ENCODE peak calls at places on chromosomes 7 and 10, in eight cellular contexts. One of them, this sample, is unnamed.

GRCh38 chr7:90749774-90750173 is 153.7 kb downstream of the CDK14 start:
- DNase-seq in HCT116: no peak
- DNase-seq in OCI-LY7: peak
- DNase-seq in hepatocyte: peak
- DNase-seq in GM23338: peak
- DNase-seq in GM23248: no peak
- DNase-seq in SK-N-SH: peak
- DNase-seq in PC-3: peak
- DNase-seq in this sample: peak

GRCh38 chr10:103678104-103678526 is 177.3 kb downstream of the SH3PXD2A start:
- DNase-seq in HCT116: no peak
- DNase-seq in OCI-LY7: peak
- DNase-seq in hepatocyte: peak
- DNase-seq in GM23338: no peak
- DNase-seq in GM23248: peak
- DNase-seq in SK-N-SH: peak
- DNase-seq in PC-3: no peak
- DNase-seq in this sample: peak

GRCh38 chr10:34814228-34815173 is 595 bp downstream of the PARD3 start:
- DNase-seq in HCT116: no peak
- DNase-seq in OCI-LY7: no peak
- DNase-seq in hepatocyte: peak
- DNase-seq in GM23338: peak
- DNase-seq in GM23248: peak
- DNase-seq in SK-N-SH: peak
- DNase-seq in PC-3: peak
- DNase-seq in this sample: peak

GRCh38 chr10:122504551-122504950 is 43.2 kb downstream of the HTRA1 start:
- DNase-seq in HCT116: no peak
- DNase-seq in OCI-LY7: no peak
- DNase-seq in hepatocyte: peak
- DNase-seq in GM23338: no peak
- DNase-seq in GM23248: peak
- DNase-seq in SK-N-SH: peak
- DNase-seq in PC-3: peak
- DNase-seq in this sample: no peak

GRCh38 chr7:123177442-123177841 is 22.3 kb downstream of the SLC13A1 start:
- DNase-seq in HCT116: no peak
- DNase-seq in OCI-LY7: no peak
- DNase-seq in hepatocyte: no peak
- DNase-seq in GM23338: no peak
- DNase-seq in GM23248: no peak
- DNase-seq in SK-N-SH: no peak
- DNase-seq in PC-3: no peak
- DNase-seq in this sample: no peak

GRCh38 chr7:46603296-46603701 is 682.2 kb upstream of the IGFBP3 start:
- DNase-seq in HCT116: no peak
- DNase-seq in OCI-LY7: no peak
- DNase-seq in hepatocyte: no peak
- DNase-seq in GM23338: no peak
- DNase-seq in GM23248: no peak
- DNase-seq in SK-N-SH: no peak
- DNase-seq in PC-3: no peak
- DNase-seq in this sample: no peak

GRCh38 chr10:48625013-48625412 is 20.1 kb upstream of the ARHGAP22 start:
- DNase-seq in HCT116: no peak
- DNase-seq in OCI-LY7: no peak
- DNase-seq in hepatocyte: no peak
- DNase-seq in GM23338: no peak
- DNase-seq in GM23248: peak
- DNase-seq in SK-N-SH: no peak
- DNase-seq in PC-3: no peak
- DNase-seq in this sample: no peak

GRCh38 chr10:16952610-16953009 is 135.4 kb upstream of the RSU1 start:
- DNase-seq in HCT116: no peak
- DNase-seq in OCI-LY7: no peak
- DNase-seq in hepatocyte: no peak
- DNase-seq in GM23338: no peak
- DNase-seq in GM23248: no peak
- DNase-seq in SK-N-SH: no peak
- DNase-seq in PC-3: no peak
- DNase-seq in this sample: no peak

GRCh38 chr10:133151528-133151927 is 8.5 kb upstream of the KNDC1 start:
- DNase-seq in HCT116: no peak
- DNase-seq in OCI-LY7: no peak
- DNase-seq in hepatocyte: no peak
- DNase-seq in GM23338: peak
- DNase-seq in GM23248: no peak
- DNase-seq in SK-N-SH: no peak
- DNase-seq in PC-3: no peak
- DNase-seq in this sample: no peak

GRCh38 chr7:50473531-50473930 is 23.4 kb upstream of the FIGNL1 start:
- DNase-seq in HCT116: no peak
- DNase-seq in OCI-LY7: no peak
- DNase-seq in hepatocyte: no peak
- DNase-seq in GM23338: no peak
- DNase-seq in GM23248: no peak
- DNase-seq in SK-N-SH: no peak
- DNase-seq in PC-3: no peak
- DNase-seq in this sample: no peak

GRCh38 chr7:83410989-83411591 is 237.8 kb downstream of the SEMA3E start:
- DNase-seq in HCT116: peak
- DNase-seq in OCI-LY7: peak
- DNase-seq in hepatocyte: peak
- DNase-seq in GM23338: peak
- DNase-seq in GM23248: peak
- DNase-seq in SK-N-SH: peak
- DNase-seq in PC-3: peak
- DNase-seq in this sample: peak

GRCh38 chr7:83413425-83413824 is 235.5 kb downstream of the SEMA3E start:
- DNase-seq in HCT116: no peak
- DNase-seq in OCI-LY7: no peak
- DNase-seq in hepatocyte: no peak
- DNase-seq in GM23338: no peak
- DNase-seq in GM23248: peak
- DNase-seq in SK-N-SH: no peak
- DNase-seq in PC-3: peak
- DNase-seq in this sample: no peak

GRCh38 chr7:83415840-83416239 is 233.1 kb downstream of the SEMA3E start:
- DNase-seq in HCT116: no peak
- DNase-seq in OCI-LY7: no peak
- DNase-seq in hepatocyte: no peak
- DNase-seq in GM23338: peak
- DNase-seq in GM23248: no peak
- DNase-seq in SK-N-SH: no peak
- DNase-seq in PC-3: peak
- DNase-seq in this sample: no peak

GRCh38 chr7:83414947-83415346 is 234.0 kb downstream of the SEMA3E start:
- DNase-seq in HCT116: no peak
- DNase-seq in OCI-LY7: no peak
- DNase-seq in hepatocyte: no peak
- DNase-seq in GM23338: no peak
- DNase-seq in GM23248: no peak
- DNase-seq in SK-N-SH: no peak
- DNase-seq in PC-3: no peak
- DNase-seq in this sample: no peak

DNA sequence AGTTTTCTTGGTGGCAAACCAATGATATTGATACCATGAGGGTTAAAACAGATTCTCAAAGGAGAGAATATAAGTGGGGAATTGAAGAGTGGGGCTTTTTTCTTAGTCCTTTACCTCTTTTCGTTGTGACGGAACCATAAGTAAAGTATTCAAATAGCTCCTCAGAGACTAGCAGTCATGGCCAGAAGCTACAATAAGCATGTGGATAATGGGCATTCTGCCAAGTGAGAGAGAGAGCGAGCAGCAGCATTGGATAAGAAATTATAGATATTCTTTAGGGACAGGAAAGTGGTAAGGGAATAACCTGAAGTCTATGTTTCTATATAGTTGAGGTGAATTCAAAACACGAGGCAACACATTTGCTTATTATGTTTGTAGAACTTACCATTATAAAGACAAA is 235.1 kb downstream of the SEMA3E start:
- DNase-seq in HCT116: no peak
- DNase-seq in OCI-LY7: no peak
- DNase-seq in hepatocyte: peak
- DNase-seq in GM23338: no peak
- DNase-seq in GM23248: peak
- DNase-seq in SK-N-SH: peak
- DNase-seq in PC-3: peak
- DNase-seq in this sample: no peak
- TF ChIP-seq EZH2phosphoT487 in HCT116: no peak
- TF ChIP-seq EZH2phosphoT487 in OCI-LY7: no peak
- TF ChIP-seq EZH2phosphoT487 in hepatocyte: no peak
- TF ChIP-seq EZH2phosphoT487 in GM23338: no peak
- TF ChIP-seq EZH2phosphoT487 in GM23248: no peak
- TF ChIP-seq EZH2phosphoT487 in SK-N-SH: no peak
- TF ChIP-seq EZH2phosphoT487 in PC-3: no peak
- TF ChIP-seq EZH2phosphoT487 in this sample: no peak

DNA sequence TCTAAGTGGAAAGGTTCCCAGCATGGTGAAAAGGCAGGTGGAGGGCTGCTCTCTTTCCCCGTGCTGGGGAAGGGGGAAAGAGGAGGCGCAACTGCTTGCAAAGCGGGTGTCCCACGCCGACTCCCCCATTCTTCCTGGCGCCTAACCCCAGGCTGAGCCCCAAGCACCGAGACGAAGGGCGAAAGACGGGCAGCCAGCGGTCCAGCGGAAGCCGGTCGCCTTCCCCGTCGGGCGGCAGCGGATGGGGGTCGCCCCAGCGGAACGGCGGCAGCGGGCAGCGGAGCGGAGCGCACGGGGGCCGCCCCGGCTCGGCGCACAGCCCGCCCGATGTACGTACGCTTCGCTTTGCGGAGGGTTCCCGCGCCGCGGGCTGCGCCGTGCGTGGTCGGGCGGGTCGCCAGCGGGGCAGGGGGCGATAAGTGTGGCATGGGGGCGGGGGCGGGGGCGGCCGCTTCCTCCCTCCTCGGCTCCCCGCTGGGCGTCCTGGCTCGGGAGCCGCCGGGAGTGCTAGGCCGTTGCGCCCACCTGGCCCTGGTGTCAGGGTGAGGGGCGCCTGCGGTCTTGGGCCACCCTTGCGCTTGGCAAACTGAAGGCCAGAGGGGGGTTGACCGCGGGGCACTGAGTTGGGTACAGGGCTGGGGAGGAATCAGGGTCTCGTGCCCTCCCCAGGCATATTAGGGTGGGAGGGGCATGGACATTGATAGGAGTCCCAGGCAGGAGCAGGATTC is 35.2 kb upstream of the HSPB1 start:
- DNase-seq in HCT116: no peak
- DNase-seq in OCI-LY7: no peak
- DNase-seq in hepatocyte: no peak
- DNase-seq in GM23338: peak
- DNase-seq in GM23248: no peak
- DNase-seq in SK-N-SH: no peak
- DNase-seq in PC-3: no peak
- DNase-seq in this sample: no peak
- H3K4me3 ChIP-seq in HCT116: no peak
- H3K4me3 ChIP-seq in OCI-LY7: peak
- H3K4me3 ChIP-seq in hepatocyte: peak
- H3K4me3 ChIP-seq in GM23338: peak
- H3K4me3 ChIP-seq in GM23248: peak
- H3K4me3 ChIP-seq in SK-N-SH: no peak
- H3K4me3 ChIP-seq in PC-3: no peak
- H3K4me3 ChIP-seq in this sample: peak

GRCh38 chr7:158047386-158048059 is 540.1 kb downstream of the PTPRN2 start:
- DNase-seq in HCT116: no peak
- DNase-seq in OCI-LY7: no peak
- DNase-seq in hepatocyte: no peak
- DNase-seq in GM23338: no peak
- DNase-seq in GM23248: no peak
- DNase-seq in SK-N-SH: no peak
- DNase-seq in PC-3: no peak
- DNase-seq in this sample: no peak

GRCh38 chr7:158040199-158040598 is 547.4 kb downstream of the PTPRN2 start:
- DNase-seq in HCT116: no peak
- DNase-seq in OCI-LY7: no peak
- DNase-seq in hepatocyte: no peak
- DNase-seq in GM23338: no peak
- DNase-seq in GM23248: no peak
- DNase-seq in SK-N-SH: no peak
- DNase-seq in PC-3: no peak
- DNase-seq in this sample: no peak

GRCh38 chr7:158042156-158042880 is 545.3 kb downstream of the PTPRN2 start:
- DNase-seq in HCT116: no peak
- DNase-seq in OCI-LY7: no peak
- DNase-seq in hepatocyte: no peak
- DNase-seq in GM23338: no peak
- DNase-seq in GM23248: no peak
- DNase-seq in SK-N-SH: no peak
- DNase-seq in PC-3: no peak
- DNase-seq in this sample: no peak

GRCh38 chr7:158043461-158044155 is 544.0 kb downstream of the PTPRN2 start:
- DNase-seq in HCT116: no peak
- DNase-seq in OCI-LY7: no peak
- DNase-seq in hepatocyte: no peak
- DNase-seq in GM23338: no peak
- DNase-seq in GM23248: no peak
- DNase-seq in SK-N-SH: no peak
- DNase-seq in PC-3: no peak
- DNase-seq in this sample: no peak

GRCh38 chr7:158044156-158044823 is 543.3 kb downstream of the PTPRN2 start:
- DNase-seq in HCT116: no peak
- DNase-seq in OCI-LY7: no peak
- DNase-seq in hepatocyte: no peak
- DNase-seq in GM23338: no peak
- DNase-seq in GM23248: no peak
- DNase-seq in SK-N-SH: no peak
- DNase-seq in PC-3: no peak
- DNase-seq in this sample: no peak
- TF ChIP-seq EZH2phosphoT487 in HCT116: no peak
- TF ChIP-seq EZH2phosphoT487 in OCI-LY7: no peak
- TF ChIP-seq EZH2phosphoT487 in hepatocyte: no peak
- TF ChIP-seq EZH2phosphoT487 in GM23338: no peak
- TF ChIP-seq EZH2phosphoT487 in GM23248: no peak
- TF ChIP-seq EZH2phosphoT487 in SK-N-SH: no peak
- TF ChIP-seq EZH2phosphoT487 in PC-3: no peak
- TF ChIP-seq EZH2phosphoT487 in this sample: no peak

DNA sequence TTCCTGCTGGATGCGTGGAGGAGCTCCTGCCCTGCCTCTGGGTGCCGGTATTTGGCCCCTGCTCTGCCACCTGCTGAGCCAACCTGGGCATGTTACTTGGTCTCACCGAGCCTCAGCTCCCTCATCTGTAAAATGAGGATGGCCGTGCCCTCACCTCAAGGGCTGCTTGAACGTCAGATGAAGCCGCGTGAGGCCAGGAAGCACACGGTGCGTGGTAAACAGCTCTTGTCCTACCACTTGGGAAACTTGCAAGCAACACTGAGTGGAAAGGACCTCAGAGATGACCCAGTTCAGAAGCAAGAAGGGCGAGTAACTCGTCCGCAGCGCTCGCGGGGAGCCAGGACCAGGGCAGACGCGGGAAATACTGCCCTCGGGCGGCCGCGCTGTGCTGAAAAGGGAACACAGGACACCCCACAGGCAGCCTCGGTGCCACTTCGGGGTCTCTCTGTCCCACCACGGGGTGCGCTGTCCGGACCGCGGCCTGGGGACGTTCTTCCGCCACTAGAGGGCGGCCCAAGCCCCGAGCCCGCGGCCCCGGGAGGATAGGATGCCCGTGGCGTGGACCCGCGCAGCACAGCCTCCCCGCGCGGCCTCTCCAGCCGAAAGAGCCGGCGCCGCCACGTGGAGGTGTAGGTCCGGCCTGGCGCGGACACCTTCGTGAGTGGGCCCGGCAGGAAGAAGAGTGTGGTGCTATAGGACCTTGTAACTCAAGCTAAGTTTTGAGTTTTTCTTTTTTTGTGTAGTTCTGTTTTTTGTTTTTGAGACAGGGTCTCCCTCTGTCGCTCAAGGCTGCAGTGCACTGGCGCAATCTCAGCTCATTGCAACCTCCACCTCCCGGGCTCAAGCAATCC is 94.1 kb downstream of the PRKAG2 start:
- DNase-seq in HCT116: peak
- DNase-seq in OCI-LY7: peak
- DNase-seq in hepatocyte: peak
- DNase-seq in GM23338: peak
- DNase-seq in GM23248: peak
- DNase-seq in SK-N-SH: peak
- DNase-seq in PC-3: peak
- DNase-seq in this sample: peak
- H3K4me3 ChIP-seq in HCT116: peak
- H3K4me3 ChIP-seq in OCI-LY7: no peak
- H3K4me3 ChIP-seq in hepatocyte: no peak
- H3K4me3 ChIP-seq in GM23338: peak
- H3K4me3 ChIP-seq in GM23248: peak
- H3K4me3 ChIP-seq in SK-N-SH: peak
- H3K4me3 ChIP-seq in PC-3: peak
- H3K4me3 ChIP-seq in this sample: peak